ENCODE peak calls at places on chromosome 5, in ten cellular contexts. F is breast epithelium; J is AG04450; I is heart left ventricle; W is cardiac muscle cell; C is BE2C; Z is effector memory CD4-positive, alpha-beta T cell; P is body of pancreas; X is HCT116; G is CD4-positive, alpha-beta memory T cell. Q is an unnamed sample.

GRCh38 chr5:37619353-37619752 is 220.5 kb downstream of the GDNF start:
- DNase-seq in X (no peak), W (no peak), C (no peak), I (no peak), Z (no peak), G (no peak), F (no peak), P (no peak), J (peak; percentile 61), Q (no peak)

GRCh38 chr5:28397502-28397941 is 1359.1 kb upstream of the CDH9 start:
- DNase-seq in X (no peak), I (no peak), Z (no peak), J (no peak), F (no peak), G (no peak), P (no peak), W (no peak), C (no peak), Q (no peak)

GRCh38 chr5:176675676-176676360 is 28.5 kb downstream of the TSPAN17 start:
- DNase-seq in Z (no peak), G (no peak), P (no peak), X (peak; percentile 57), I (no peak), F (no peak), W (peak; percentile 57), C (no peak), J (no peak), Q (no peak)

GRCh38 chr5:160311491-160312138 is 749 bp downstream of the CCNJL start:
- DNase-seq in X (no peak), G (no peak), P (peak; percentile 8), I (peak; percentile 40), C (peak; percentile 33), W (peak; percentile 53), J (no peak), F (no peak), Z (no peak), Q (no peak)

GRCh38 chr5:172715931-172716682 is 54.9 kb downstream of the DUSP1 start:
- DNase-seq in F (no peak), W (no peak), Z (no peak), I (no peak), P (no peak), G (no peak), J (no peak), C (no peak), X (no peak), Q (no peak)

GRCh38 chr5:56190500-56190899 is 42.6 kb downstream of the ANKRD55 start:
- DNase-seq in X (no peak), C (no peak), P (peak; percentile 28), F (no peak), Z (no peak), J (no peak), I (peak; percentile 45), G (peak; percentile 51), W (no peak), Q (no peak)

GRCh38 chr5:74155501-74155900 is 485.0 kb downstream of the ENC1 start:
- DNase-seq in C (no peak), Z (no peak), G (no peak), X (no peak), J (no peak), P (no peak), W (no peak), F (no peak), I (no peak), Q (no peak)

GRCh38 chr5:170809551-170809950 is 26.0 kb downstream of the GABRP start:
- DNase-seq in Z (no peak), X (peak; percentile 34), G (no peak), P (peak; percentile 46), F (no peak), W (peak; percentile 27), I (no peak), J (peak; percentile 27), C (peak; percentile 32), Q (no peak)

GRCh38 chr5:153276151-153276550 is 214.3 kb upstream of the GRIA1 start:
- DNase-seq in Z (no peak), X (no peak), C (no peak), F (no peak), I (no peak), W (peak; percentile 89), G (no peak), J (no peak), P (peak; percentile 46), Q (no peak)

GRCh38 chr5:1002836-1003235 is 5.8 kb upstream of the NKD2 start:
- DNase-seq in P (peak; percentile 5), I (no peak), W (no peak), Z (no peak), C (no peak), X (no peak), J (no peak), G (no peak), F (no peak), Q (peak; percentile 3)

GRCh38 chr5:43231977-43232376 is 40.0 kb downstream of the NIM1K start:
- DNase-seq in J (no peak), W (no peak), C (peak; percentile 32), Z (no peak), G (no peak), I (no peak), F (no peak), P (peak; percentile 65), X (peak; percentile 27), Q (no peak)

GRCh38 chr5:54904425-54904824 is 81.0 kb downstream of the ESM1 start:
- DNase-seq in F (no peak), X (no peak), W (peak; percentile 66), J (peak; percentile 34), G (no peak), P (no peak), C (no peak), Z (no peak), I (no peak), Q (no peak)

GRCh38 chr5:97915101-97915500 is 732.1 kb upstream of the RIOK2 start:
- DNase-seq in I (no peak), G (no peak), Z (no peak), J (no peak), X (no peak), W (no peak), C (no peak), F (no peak), P (no peak), Q (no peak)

GRCh38 chr5:94928891-94929290 is 310.4 kb downstream of the SLF1 start:
- DNase-seq in P (no peak), F (no peak), X (no peak), C (no peak), J (no peak), W (no peak), Z (no peak), I (no peak), G (no peak), Q (no peak)

GRCh38 chr5:60827201-60827600 is 16.9 kb downstream of the ELOVL7 start:
- DNase-seq in G (no peak), J (no peak), C (no peak), X (no peak), F (no peak), W (no peak), Z (no peak), I (no peak), P (no peak), Q (no peak)

GRCh38 chr5:113218200-113218599 is 216.6 kb downstream of the TSSK1B start:
- DNase-seq in W (peak; percentile 79), X (no peak), G (no peak), Z (no peak), I (peak; percentile 59), P (no peak), J (no peak), C (no peak), F (no peak), Q (no peak)

GRCh38 chr5:37774912-37775483 is 64.8 kb downstream of the GDNF start:
- DNase-seq in C (peak; percentile 31), W (no peak), X (peak; percentile 36), J (no peak), G (no peak), Z (no peak), I (no peak), F (no peak), P (no peak), Q (no peak)

GRCh38 chr5:149088686-149089085 is 25.8 kb upstream of the SH3TC2 start:
- DNase-seq in G (no peak), C (no peak), I (no peak), J (no peak), W (no peak), X (no peak), P (no peak), F (no peak), Z (no peak), Q (no peak)

GRCh38 chr5:668299-668995 is 24.7 kb downstream of the TPPP start:
- DNase-seq in Z (no peak), I (peak; percentile 12), P (no peak), G (no peak), J (no peak), X (no peak), F (peak; percentile 28), C (peak; percentile 6), W (no peak), Q (no peak)

GRCh38 chr5:175479125-175479881 is 943 bp downstream of the SFXN1 start:
- DNase-seq in W (no peak), P (peak; percentile 27), X (no peak), F (no peak), J (no peak), I (no peak), C (no peak), G (no peak), Z (no peak), Q (no peak)

GRCh38 chr5:119402555-119402954 is 46.7 kb downstream of the TNFAIP8 start:
- DNase-seq in C (no peak), G (no peak), P (no peak), J (no peak), W (no peak), Z (no peak), F (no peak), I (no peak), X (no peak), Q (no peak)

GRCh38 chr5:179089502-179089901 is 29.3 kb downstream of the ZNF354C start:
- DNase-seq in W (no peak), C (no peak), P (no peak), I (no peak), J (no peak), G (no peak), Z (no peak), F (no peak), X (no peak), Q (no peak)
- H3K9me3 ChIP-seq in W (no peaks in the 10 kb centered on the region), C (no peaks in the 10 kb centered on the region), P (no peaks in the 10 kb centered on the region), I (peaks cover 67% of the 10 kb centered on the region), J (peaks cover 25% of the 10 kb centered on the region), G (peaks cover 57% of the 10 kb centered on the region), Z (peaks cover 45% of the 10 kb centered on the region), F (peaks cover 90% of the 10 kb centered on the region), X (peaks cover 6% of the 10 kb centered on the region), Q (peaks cover 7% of the 10 kb centered on the region)

GRCh38 chr5:179452356-179453230 is 97.8 kb upstream of the RUFY1 start:
- DNase-seq in I (no peak), P (no peak), W (no peak), F (no peak), X (no peak), Z (no peak), J (no peak), C (no peak), G (no peak), Q (no peak)
- H3K9me3 ChIP-seq in I (no peaks in the 10 kb centered on the region), P (no peaks in the 10 kb centered on the region), W (no peaks in the 10 kb centered on the region), F (no peaks in the 10 kb centered on the region), X (peaks cover 5% of the 10 kb centered on the region), Z (no peaks in the 10 kb centered on the region), J (peaks cover 59% of the 10 kb centered on the region), C (peaks cover 3% of the 10 kb centered on the region), G (peaks cover 3% of the 10 kb centered on the region), Q (no peaks in the 10 kb centered on the region)

GRCh38 chr5:127313379-127313778 is 22.8 kb downstream of the MEGF10 start:
- DNase-seq in C (no peak), J (no peak), Z (no peak), G (no peak), F (no peak), W (no peak), P (no peak), I (no peak), X (no peak), Q (no peak)
- H3K9me3 ChIP-seq in C (no peaks in the 10 kb centered on the region), J (no peaks in the 10 kb centered on the region), Z (no peaks in the 10 kb centered on the region), G (no peaks in the 10 kb centered on the region), F (no peaks in the 10 kb centered on the region), W (no peaks in the 10 kb centered on the region), P (no peaks in the 10 kb centered on the region), I (no peaks in the 10 kb centered on the region), X (no peaks in the 10 kb centered on the region), Q (no peaks in the 10 kb centered on the region)

GRCh38 chr5:104845541-104845940 is 1283.0 kb upstream of the NUDT12 start:
- DNase-seq in G (no peak), F (no peak), C (no peak), J (no peak), X (no peak), Z (no peak), W (no peak), I (no peak), P (no peak), Q (no peak)
- H3K9me3 ChIP-seq in G (no peaks in the 10 kb centered on the region), F (no peaks in the 10 kb centered on the region), C (no peaks in the 10 kb centered on the region), J (no peaks in the 10 kb centered on the region), X (no peaks in the 10 kb centered on the region), Z (no peaks in the 10 kb centered on the region), W (no peaks in the 10 kb centered on the region), I (no peaks in the 10 kb centered on the region), P (no peaks in the 10 kb centered on the region), Q (no peaks in the 10 kb centered on the region)

Q was measured in T-helper 17 cell.